ENCODE peak calls at places on chromosomes 4 and X, in eight cellular contexts. Y is GM10248, C is neural crest cell, H is type B pancreatic cell, S is fibroblast of mammary gland, A is transverse colon, V is A549, L is body of pancreas. I is an unnamed sample.

GRCh38 chr4:126986828-126987227 is 645.9 kb upstream of the INTU start:
- DNase-seq in A (no peak), C (no peak), S (peak), H (no peak), Y (no peak), V (no peak), L (no peak), I (no peak)

GRCh38 chr4:153112071-153112460 is 92.2 kb upstream of the TRIM2 start:
- DNase-seq in S (no peak), Y (no peak), H (no peak), C (no peak), A (peak), V (no peak), L (no peak), I (no peak)

GRCh38 chr4:95548738-95549245 is at the start of gene UNC5C:
- DNase-seq in A (peak), Y (no peak), S (no peak), L (peak), H (peak), V (peak), C (peak), I (no peak)

GRCh38 chrX:14027031-14027430 is 2.7 kb downstream of the GEMIN8 start:
- DNase-seq in S (peak), H (no peak), L (peak), V (no peak), C (no peak), Y (no peak), A (no peak), I (no peak)

GRCh38 chrX:49988128-49988527 is 65.7 kb downstream of the CLCN5 start:
- DNase-seq in L (no peak), C (no peak), V (no peak), A (no peak), H (no peak), S (no peak), Y (no peak), I (no peak)

GRCh38 chrX:7074135-7074907 is 73.2 kb upstream of the STS start:
- DNase-seq in A (no peak), V (no peak), Y (no peak), S (no peak), C (no peak), H (no peak), L (peak), I (no peak)

GRCh38 chr4:126992910-126993309 is 639.8 kb upstream of the INTU start:
- DNase-seq in L (no peak), C (no peak), Y (no peak), A (no peak), S (no peak), V (no peak), H (no peak), I (no peak)

GRCh38 chr4:155854597-155855226 is 11.4 kb downstream of the ASIC5 start:
- DNase-seq in Y (no peak), C (no peak), H (no peak), L (no peak), V (peak), S (peak), A (no peak), I (no peak)

GRCh38 chrX:72644946-72645345 is 69.2 kb downstream of the PHKA1 start:
- DNase-seq in L (no peak), Y (no peak), A (no peak), V (no peak), C (no peak), S (no peak), H (no peak), I (no peak)

GRCh38 chrX:136067946-136068345 is 79.4 kb upstream of the FHL1 start:
- DNase-seq in Y (no peak), S (no peak), C (no peak), L (no peak), H (no peak), A (no peak), V (no peak), I (no peak)

GRCh38 chrX:40170830-40171512 is 73.2 kb upstream of the BCOR start:
- DNase-seq in Y (peak), A (no peak), H (no peak), L (no peak), C (no peak), V (no peak), S (no peak), I (no peak)

GRCh38 chr4:57504139-57504538 is 394.0 kb upstream of the IGFBP7 start:
- DNase-seq in S (no peak), H (no peak), Y (no peak), A (no peak), V (no peak), C (no peak), L (no peak), I (no peak)

GRCh38 chr4:57499786-57500185 is 389.6 kb upstream of the IGFBP7 start:
- DNase-seq in H (no peak), L (no peak), Y (no peak), A (no peak), S (peak), V (peak), C (no peak), I (no peak)

DNA sequence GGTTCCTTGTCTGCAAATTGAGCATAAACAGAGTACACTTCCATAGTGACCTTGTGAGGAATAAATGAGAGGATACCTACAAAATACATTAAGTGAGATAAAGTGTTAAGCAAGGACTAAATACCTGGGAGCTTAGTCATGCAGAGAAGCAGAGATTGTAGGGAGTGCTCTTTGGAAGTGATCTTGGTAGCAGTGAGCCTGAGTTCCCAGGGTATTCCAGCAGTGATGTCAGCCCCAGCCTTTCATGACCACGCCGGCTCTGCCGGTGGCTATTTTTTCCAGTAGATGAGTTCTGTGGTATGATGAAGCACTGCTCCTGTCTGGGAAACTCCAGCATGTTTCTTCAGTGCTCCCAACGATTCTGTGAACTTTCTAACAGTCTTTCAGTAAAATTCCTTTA is 391.5 kb upstream of the IGFBP7 start:
- DNase-seq in A (no peak), S (peak), H (no peak), V (peak), C (no peak), Y (no peak), L (no peak), I (no peak)
- TF ChIP-seq CTCF in A (no peak), S (no peak), H (no peak), V (no peak), C (no peak), Y (no peak), L (no peak), I (no peak)

GRCh38 chrX:57573754-57574153 is 18.1 kb upstream of the ZXDB start:
- DNase-seq in H (no peak), Y (no peak), V (no peak), A (no peak), C (no peak), L (peak), S (peak), I (no peak)
- TF ChIP-seq CTCF in H (peak), Y (peak), V (peak), A (no peak), C (peak), L (peak), S (peak), I (peak)

GRCh38 chrX:131764224-131764623 is 220.3 kb downstream of the OR13H1 start:
- DNase-seq in S (peak), H (no peak), V (no peak), A (no peak), Y (no peak), C (no peak), L (no peak), I (no peak)

GRCh38 chrX:131762802-131763234 is 218.9 kb downstream of the OR13H1 start:
- DNase-seq in V (peak), Y (peak), C (no peak), S (peak), A (peak), L (no peak), H (no peak), I (no peak)

DNA sequence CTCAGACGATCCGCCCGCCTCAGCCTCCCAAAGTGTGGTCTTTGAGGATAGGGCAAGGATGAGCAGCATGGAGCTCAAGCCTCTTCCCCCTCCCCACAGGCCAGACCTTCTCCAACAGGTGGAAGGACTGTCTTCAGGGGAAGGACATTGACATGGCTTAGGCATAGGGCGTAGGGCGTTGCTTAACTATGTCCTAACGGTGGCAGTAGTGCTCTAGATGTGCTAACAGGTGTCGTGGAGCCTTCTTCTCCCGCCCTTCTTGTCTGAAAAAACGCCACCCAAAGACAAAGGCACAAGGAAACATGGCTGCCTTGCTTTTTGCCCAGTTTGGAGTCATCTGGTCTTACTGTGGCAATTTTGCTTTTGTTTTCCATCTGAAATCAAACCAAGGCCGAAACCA is 219.8 kb downstream of the OR13H1 start:
- DNase-seq in V (peak), Y (peak), L (no peak), S (peak), H (no peak), C (no peak), A (peak), I (no peak)
- TF ChIP-seq CTCF in V (peak), Y (no peak), L (no peak), S (peak), H (no peak), C (no peak), A (no peak), I (no peak)

GRCh38 chr4:186149872-186150271 is 41.5 kb upstream of the CYP4V2 start:
- DNase-seq in V (peak), S (peak), H (peak), C (peak), Y (no peak), L (peak), A (peak), I (no peak)
- TF ChIP-seq CTCF in V (peak), S (peak), H (peak), C (peak), Y (no peak), L (peak), A (peak), I (no peak)

GRCh38 chr4:176925962-176926361 is 133.2 kb upstream of the VEGFC start:
- DNase-seq in A (no peak), S (no peak), H (no peak), Y (no peak), L (no peak), V (no peak), C (no peak), I (no peak)

GRCh38 chr4:176921256-176921655 is 128.5 kb upstream of the VEGFC start:
- DNase-seq in Y (no peak), A (no peak), L (no peak), S (no peak), C (no peak), H (no peak), V (no peak), I (no peak)

GRCh38 chr4:176924238-176924637 is 131.5 kb upstream of the VEGFC start:
- DNase-seq in H (no peak), Y (no peak), L (no peak), C (no peak), V (no peak), S (no peak), A (no peak), I (no peak)

GRCh38 chr4:176927664-176928063 is 134.9 kb upstream of the VEGFC start:
- DNase-seq in A (no peak), Y (no peak), L (no peak), C (no peak), H (no peak), S (peak), V (peak), I (no peak)

GRCh38 chr4:176927117-176927516 is 134.4 kb upstream of the VEGFC start:
- DNase-seq in S (no peak), L (no peak), V (no peak), C (no peak), A (no peak), H (no peak), Y (no peak), I (no peak)
- TF ChIP-seq CTCF in S (no peak), L (no peak), V (no peak), C (no peak), A (no peak), H (no peak), Y (no peak), I (no peak)

GRCh38 chrX:8755116-8755515 is 23.2 kb upstream of the ANOS1 start:
- DNase-seq in S (no peak), L (no peak), A (no peak), H (no peak), C (no peak), Y (no peak), V (peak), I (no peak)
- TF ChIP-seq CTCF in S (no peak), L (peak), A (no peak), H (peak), C (peak), Y (no peak), V (no peak), I (no peak)

DNA sequence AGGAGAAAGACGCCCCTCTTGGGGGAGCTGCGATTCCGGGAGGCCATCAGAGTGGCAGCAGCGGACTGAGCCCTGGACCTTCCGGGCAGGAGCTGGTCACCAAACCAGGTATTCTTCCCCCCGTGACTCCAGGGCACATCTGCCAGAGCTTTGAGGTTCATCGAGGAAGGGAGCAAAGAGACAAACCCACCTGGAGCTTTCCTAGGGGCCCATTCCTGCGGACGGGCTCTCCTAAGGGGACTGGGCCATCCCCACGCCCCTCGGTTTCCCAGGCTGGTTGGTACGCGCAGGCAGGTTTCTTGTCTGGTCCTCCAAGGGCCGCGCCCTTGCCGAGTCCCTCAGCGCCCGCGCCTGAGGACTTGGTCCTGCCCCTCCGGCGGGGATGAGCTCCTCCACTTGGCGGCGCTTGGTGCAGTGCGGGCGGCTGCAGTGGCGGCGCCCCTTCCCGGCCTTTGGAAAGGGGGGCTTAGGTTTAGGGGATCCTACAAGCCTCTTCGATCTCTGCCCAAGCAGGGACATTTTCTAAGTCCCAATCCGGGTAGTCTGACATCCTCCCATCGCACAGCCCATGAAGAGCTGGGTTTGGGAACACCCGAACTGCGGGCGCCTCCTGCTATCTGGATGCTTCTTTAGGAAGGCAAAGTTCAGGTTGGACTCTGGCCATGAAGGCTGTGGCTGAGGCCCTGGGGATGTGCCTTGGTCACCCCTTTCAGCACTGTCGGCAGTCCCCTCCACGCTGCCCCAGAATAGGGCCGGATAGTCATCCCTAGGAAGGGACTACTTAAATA is 543 bp downstream of the STBD1 start:
- DNase-seq in V (peak), S (peak), C (peak), A (peak), Y (peak), L (peak), H (no peak), I (peak)
- TF ChIP-seq CTCF in V (peak), S (peak), C (peak), A (peak), Y (peak), L (peak), H (peak), I (no peak)

GRCh38 chr4:141706445-141706844 is 70.1 kb downstream of the IL15 start:
- DNase-seq in A (no peak), Y (no peak), L (no peak), C (no peak), S (no peak), V (no peak), H (no peak), I (no peak)

GRCh38 chr4:141702472-141703182 is 66.2 kb downstream of the IL15 start:
- DNase-seq in H (no peak), V (no peak), A (no peak), C (no peak), Y (no peak), S (no peak), L (no peak), I (no peak)

GRCh38 chr4:141705048-141705746 is 68.8 kb downstream of the IL15 start:
- DNase-seq in A (no peak), C (no peak), V (no peak), Y (peak), H (no peak), L (no peak), S (no peak), I (peak)

GRCh38 chr4:141705747-141706377 is 69.5 kb downstream of the IL15 start:
- DNase-seq in C (no peak), Y (no peak), A (no peak), L (no peak), H (no peak), S (no peak), V (no peak), I (no peak)

DNA sequence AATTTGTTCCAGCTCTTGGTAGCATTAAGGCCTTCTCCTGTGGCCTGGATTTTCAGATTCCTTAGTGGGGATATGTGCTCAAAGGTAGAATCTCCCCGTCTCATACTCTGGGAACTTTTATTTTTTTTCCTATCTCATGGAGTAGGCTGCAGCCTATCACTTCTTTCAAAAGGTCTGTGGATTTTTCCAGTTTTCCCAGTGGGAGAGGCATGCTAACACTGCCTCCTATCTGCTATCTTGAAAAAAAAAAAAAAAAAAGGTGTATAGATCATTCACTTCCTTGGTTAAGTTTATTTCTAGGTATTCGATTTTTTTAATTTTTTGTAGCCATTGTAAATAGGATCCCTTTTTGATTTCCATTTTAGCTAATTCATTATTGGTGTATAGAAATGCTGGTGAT is 67.1 kb downstream of the IL15 start:
- DNase-seq in A (no peak), S (no peak), Y (no peak), L (no peak), C (no peak), H (no peak), V (no peak), I (no peak)
- TF ChIP-seq CTCF in A (no peak), S (peak), Y (no peak), L (no peak), C (no peak), H (no peak), V (peak), I (no peak)

GRCh38 chr4:7067523-7068278 is at the start of gene GRPEL1:
- DNase-seq in A (peak), L (peak), C (peak), V (peak), S (peak), Y (peak), H (peak), I (peak)
- TF ChIP-seq CTCF in A (no peak), L (no peak), C (no peak), V (no peak), S (no peak), Y (no peak), H (no peak), I (no peak)

GRCh38 chrX:140091276-140091886 is 126.1 kb upstream of the CXorf66 start:
- DNase-seq in A (peak), C (peak), V (peak), Y (peak), H (no peak), S (no peak), L (peak), I (peak)
- TF ChIP-seq CTCF in A (no peak), C (no peak), V (peak), Y (no peak), H (peak), S (no peak), L (no peak), I (no peak)